ENCODE peak calls at places on chromosome 1, in nine cellular contexts. D is kidney glomerular epithelial cell, K is NCI-H1092 treated with DMSO at 0.1 percent for 48 hours, P is ELR, B is endothelial cell of umbilical vein, H is iris pigment epithelial cell, F is GOT3, C is M059J, Y is T47D. G is an unnamed sample.

GRCh38 chr1:44210595-44210994 is 2.7 kb upstream of the DMAP1 start:
- DNase-seq in D (no peak), K (no peak), P (no peak), B (no peak), H (no peak), F (no peak), C (no peak), Y (no peak), G (no peak)

GRCh38 chr1:27391511-27392095 is 819 bp upstream of the GPR3 start:
- DNase-seq in D (no peak), K (peak), P (peak), B (peak), H (peak), F (no peak), C (peak), Y (no peak), G (no peak)

GRCh38 chr1:62245201-62245600 is 50.6 kb downstream of the L1TD1 start:
- DNase-seq in D (no peak), K (no peak), P (peak), B (no peak), H (no peak), F (no peak), C (peak), Y (no peak), G (no peak)

GRCh38 chr1:232416026-232416568 is 213.8 kb downstream of the SIPA1L2 start:
- DNase-seq in D (peak), K (no peak), P (no peak), B (no peak), H (no peak), F (no peak), C (peak), Y (no peak), G (no peak)

GRCh38 chr1:230291731-230292620 is 134.2 kb downstream of the PGBD5 start:
- DNase-seq in D (no peak), K (peak), P (no peak), B (no peak), H (no peak), F (no peak), C (no peak), Y (no peak), G (no peak)

GRCh38 chr1:165703648-165704047 is 5.3 kb upstream of the ALDH9A1 start:
- DNase-seq in D (no peak), K (no peak), P (peak), B (no peak), H (no peak), F (no peak), C (peak), Y (no peak), G (no peak)

GRCh38 chr1:203969846-203970245 is 103.1 kb upstream of the SOX13 start:
- DNase-seq in D (no peak), K (no peak), P (no peak), B (no peak), H (no peak), F (no peak), C (no peak), Y (no peak), G (no peak)

GRCh38 chr1:57616906-57617305 is 193.0 kb upstream of the DAB1 start:
- DNase-seq in D (no peak), K (no peak), P (no peak), B (no peak), H (no peak), F (no peak), C (no peak), Y (no peak), G (no peak)

GRCh38 chr1:107530543-107530942 is 389.7 kb downstream of the NTNG1 start:
- DNase-seq in D (no peak), K (peak), P (no peak), B (no peak), H (no peak), F (no peak), C (peak), Y (no peak), G (no peak)

GRCh38 chr1:62834400-62834987 is 50.6 kb downstream of the ATG4C start:
- DNase-seq in D (no peak), K (no peak), P (no peak), B (no peak), H (no peak), F (no peak), C (no peak), Y (no peak), G (no peak)

GRCh38 chr1:92464588-92465255 is 22.0 kb downstream of the GFI1 start:
- DNase-seq in D (no peak), K (no peak), P (no peak), B (no peak), H (no peak), F (no peak), C (no peak), Y (no peak), G (no peak)

GRCh38 chr1:91805343-91805801 is 80.6 kb downstream of the TGFBR3 start:
- DNase-seq in D (no peak), K (no peak), P (no peak), B (no peak), H (no peak), F (no peak), C (no peak), Y (no peak), G (no peak)

GRCh38 chr1:22919341-22920025 is 53.2 kb downstream of the LACTBL1 start:
- DNase-seq in D (peak), K (no peak), P (peak), B (no peak), H (no peak), F (no peak), C (no peak), Y (no peak), G (no peak)

GRCh38 chr1:11648039-11648438 is 6.2 kb downstream of the FBXO2 start:
- DNase-seq in D (no peak), K (no peak), P (no peak), B (no peak), H (no peak), F (no peak), C (no peak), Y (no peak), G (no peak)

GRCh38 chr1:10195570-10195969 is 14.8 kb upstream of the KIF1B start:
- DNase-seq in D (no peak), K (no peak), P (peak), B (no peak), H (peak), F (no peak), C (peak), Y (no peak), G (peak)

GRCh38 chr1:239892602-239893001 is 199.1 kb upstream of the FMN2 start:
- DNase-seq in D (no peak), K (no peak), P (no peak), B (no peak), H (no peak), F (no peak), C (no peak), Y (no peak), G (no peak)